ENCODE peak calls at places on chromosomes 7 and 10, in four cellular contexts. One of them, this sample, is unnamed.

GRCh38 chr10:9302142-9302746 is 1247.8 kb downstream of the GATA3 start:
- DNase-seq in uterus: no peak
- DNase-seq in amniotic stem cell: peak
- DNase-seq in AG08395: peak
- DNase-seq in this sample: peak

GRCh38 chr10:98267894-98268693 is at the start of gene LOXL4:
- DNase-seq in AG08395: peak
- DNase-seq in amniotic stem cell: no peak
- DNase-seq in uterus: peak
- DNase-seq in this sample: no peak

GRCh38 chr10:131514454-131514853 is 202.9 kb upstream of the TCERG1L start:
- DNase-seq in AG08395: no peak
- DNase-seq in amniotic stem cell: no peak
- DNase-seq in uterus: no peak
- DNase-seq in this sample: no peak

GRCh38 chr10:113071446-113071845 is 121.4 kb downstream of the TCF7L2 start:
- DNase-seq in uterus: peak
- DNase-seq in amniotic stem cell: no peak
- DNase-seq in AG08395: no peak
- DNase-seq in this sample: no peak

GRCh38 chr10:107232013-107232412 is 67.5 kb upstream of the SORCS1 start:
- DNase-seq in amniotic stem cell: no peak
- DNase-seq in uterus: no peak
- DNase-seq in AG08395: no peak
- DNase-seq in this sample: no peak

GRCh38 chr7:54242776-54243175 is 299.4 kb upstream of the VSTM2A start:
- DNase-seq in uterus: no peak
- DNase-seq in amniotic stem cell: no peak
- DNase-seq in AG08395: no peak
- DNase-seq in this sample: no peak

GRCh38 chr10:124755581-124755980 is 11.4 kb upstream of the FAM53B start:
- DNase-seq in uterus: no peak
- DNase-seq in AG08395: no peak
- DNase-seq in amniotic stem cell: no peak
- DNase-seq in this sample: no peak

GRCh38 chr7:27117687-27118491 is 12.7 kb downstream of the HOXA4 start:
- DNase-seq in amniotic stem cell: no peak
- DNase-seq in AG08395: no peak
- DNase-seq in uterus: no peak
- DNase-seq in this sample: peak

GRCh38 chr7:13800694-13801448 is 188.6 kb downstream of the ETV1 start:
- DNase-seq in amniotic stem cell: no peak
- DNase-seq in AG08395: peak
- DNase-seq in uterus: no peak
- DNase-seq in this sample: peak

GRCh38 chr10:73810358-73810734 is 1.1 kb downstream of the NDST2 start:
- DNase-seq in uterus: no peak
- DNase-seq in AG08395: no peak
- DNase-seq in amniotic stem cell: no peak
- DNase-seq in this sample: no peak

GRCh38 chr10:124179308-124180043 is 86.1 kb upstream of the CHST15 start:
- DNase-seq in AG08395: no peak
- DNase-seq in uterus: no peak
- DNase-seq in amniotic stem cell: no peak
- DNase-seq in this sample: no peak